ENCODE peak calls at places on chromosomes 16 and 17, in five cellular contexts. One of them, this sample, is unnamed.

GRCh38 chr16:27498916-27499658 is 50.6 kb downstream of the GTF3C1 start:
- DNase-seq in AG08395: no peak
- DNase-seq in esophagus muscularis mucosa: no peak
- DNase-seq in AG20443: no peak
- DNase-seq in stimulated activated CD8-positive, alpha-beta memory T cell treated with anti-CD3 and anti-CD28 coated beads, Interleukin-2, amount 100 ng/mL, for 1 hour: no peak
- DNase-seq in this sample: no peak

GRCh38 chr16:1062895-1063294 is 9.7 kb upstream of the SSTR5 start:
- DNase-seq in AG08395: no peak
- DNase-seq in AG20443: no peak
- DNase-seq in stimulated activated CD8-positive, alpha-beta memory T cell treated with anti-CD3 and anti-CD28 coated beads, Interleukin-2, amount 100 ng/mL, for 1 hour: no peak
- DNase-seq in esophagus muscularis mucosa: no peak
- DNase-seq in this sample: no peak

GRCh38 chr16:29809850-29810698 is 1.9 kb upstream of the PRRT2 start:
- DNase-seq in AG20443: no peak
- DNase-seq in AG08395: no peak
- DNase-seq in esophagus muscularis mucosa: no peak
- DNase-seq in stimulated activated CD8-positive, alpha-beta memory T cell treated with anti-CD3 and anti-CD28 coated beads, Interleukin-2, amount 100 ng/mL, for 1 hour: no peak
- DNase-seq in this sample: no peak

GRCh38 chr17:77508047-77508715 is 367.4 kb downstream of the SEC14L1 start:
- DNase-seq in AG08395: no peak
- DNase-seq in stimulated activated CD8-positive, alpha-beta memory T cell treated with anti-CD3 and anti-CD28 coated beads, Interleukin-2, amount 100 ng/mL, for 1 hour: no peak
- DNase-seq in AG20443: peak
- DNase-seq in esophagus muscularis mucosa: no peak
- DNase-seq in this sample: no peak

GRCh38 chr17:47621293-47622178 is 28.2 kb upstream of the KPNB1 start:
- DNase-seq in stimulated activated CD8-positive, alpha-beta memory T cell treated with anti-CD3 and anti-CD28 coated beads, Interleukin-2, amount 100 ng/mL, for 1 hour: no peak
- DNase-seq in AG20443: peak
- DNase-seq in esophagus muscularis mucosa: no peak
- DNase-seq in AG08395: peak
- DNase-seq in this sample: no peak

GRCh38 chr16:57038151-57038550 is 48.8 kb downstream of the NLRC5 start:
- DNase-seq in esophagus muscularis mucosa: no peak
- DNase-seq in AG08395: no peak
- DNase-seq in stimulated activated CD8-positive, alpha-beta memory T cell treated with anti-CD3 and anti-CD28 coated beads, Interleukin-2, amount 100 ng/mL, for 1 hour: no peak
- DNase-seq in AG20443: no peak
- DNase-seq in this sample: no peak

GRCh38 chr17:20073056-20073979 is 64.2 kb downstream of the SPECC1 start:
- DNase-seq in esophagus muscularis mucosa: no peak
- DNase-seq in AG20443: peak
- DNase-seq in stimulated activated CD8-positive, alpha-beta memory T cell treated with anti-CD3 and anti-CD28 coated beads, Interleukin-2, amount 100 ng/mL, for 1 hour: peak
- DNase-seq in AG08395: peak
- DNase-seq in this sample: no peak

GRCh38 chr16:53054670-53055485 is at the start of gene CHD9:
- DNase-seq in stimulated activated CD8-positive, alpha-beta memory T cell treated with anti-CD3 and anti-CD28 coated beads, Interleukin-2, amount 100 ng/mL, for 1 hour: peak
- DNase-seq in AG08395: peak
- DNase-seq in esophagus muscularis mucosa: peak
- DNase-seq in AG20443: peak
- DNase-seq in this sample: peak

GRCh38 chr16:30644334-30644830 is 6.4 kb upstream of the PRR14 start:
- DNase-seq in AG20443: no peak
- DNase-seq in esophagus muscularis mucosa: no peak
- DNase-seq in AG08395: no peak
- DNase-seq in stimulated activated CD8-positive, alpha-beta memory T cell treated with anti-CD3 and anti-CD28 coated beads, Interleukin-2, amount 100 ng/mL, for 1 hour: no peak
- DNase-seq in this sample: no peak

GRCh38 chr16:13835935-13836334 is 84.0 kb upstream of the ERCC4 start:
- DNase-seq in stimulated activated CD8-positive, alpha-beta memory T cell treated with anti-CD3 and anti-CD28 coated beads, Interleukin-2, amount 100 ng/mL, for 1 hour: no peak
- DNase-seq in esophagus muscularis mucosa: no peak
- DNase-seq in AG08395: no peak
- DNase-seq in AG20443: no peak
- DNase-seq in this sample: no peak

GRCh38 chr17:81395600-81396277 is 482 bp downstream of the BAHCC1 start:
- DNase-seq in stimulated activated CD8-positive, alpha-beta memory T cell treated with anti-CD3 and anti-CD28 coated beads, Interleukin-2, amount 100 ng/mL, for 1 hour: no peak
- DNase-seq in esophagus muscularis mucosa: no peak
- DNase-seq in AG20443: no peak
- DNase-seq in AG08395: no peak
- DNase-seq in this sample: no peak

GRCh38 chr16:8173111-8173644 is 417.1 kb downstream of the TMEM114 start:
- DNase-seq in AG20443: peak
- DNase-seq in stimulated activated CD8-positive, alpha-beta memory T cell treated with anti-CD3 and anti-CD28 coated beads, Interleukin-2, amount 100 ng/mL, for 1 hour: no peak
- DNase-seq in AG08395: peak
- DNase-seq in esophagus muscularis mucosa: no peak
- DNase-seq in this sample: no peak

GRCh38 chr16:83734136-83734535 is 73.6 kb upstream of the HSBP1 start:
- DNase-seq in esophagus muscularis mucosa: no peak
- DNase-seq in AG08395: no peak
- DNase-seq in stimulated activated CD8-positive, alpha-beta memory T cell treated with anti-CD3 and anti-CD28 coated beads, Interleukin-2, amount 100 ng/mL, for 1 hour: no peak
- DNase-seq in AG20443: no peak
- DNase-seq in this sample: no peak

GRCh38 chr17:66447159-66447558 is 144.7 kb downstream of the PRKCA start:
- DNase-seq in AG08395: no peak
- DNase-seq in esophagus muscularis mucosa: no peak
- DNase-seq in stimulated activated CD8-positive, alpha-beta memory T cell treated with anti-CD3 and anti-CD28 coated beads, Interleukin-2, amount 100 ng/mL, for 1 hour: no peak
- DNase-seq in AG20443: no peak
- DNase-seq in this sample: no peak

GRCh38 chr17:21285164-21286065 is 904 bp downstream of the MAP2K3 start:
- DNase-seq in AG08395: no peak
- DNase-seq in stimulated activated CD8-positive, alpha-beta memory T cell treated with anti-CD3 and anti-CD28 coated beads, Interleukin-2, amount 100 ng/mL, for 1 hour: no peak
- DNase-seq in AG20443: no peak
- DNase-seq in esophagus muscularis mucosa: no peak
- DNase-seq in this sample: no peak

GRCh38 chr17:50593321-50593720 is 32.8 kb downstream of the CACNA1G start:
- DNase-seq in AG08395: no peak
- DNase-seq in AG20443: no peak
- DNase-seq in stimulated activated CD8-positive, alpha-beta memory T cell treated with anti-CD3 and anti-CD28 coated beads, Interleukin-2, amount 100 ng/mL, for 1 hour: no peak
- DNase-seq in esophagus muscularis mucosa: no peak
- DNase-seq in this sample: no peak

This sample was measured in T-helper 17 cell.